ENCODE peak calls at places on chromosomes 7 and 10, in seven cellular contexts. T is K562, S is GM12891, A is SK-N-SH, U is H1, I is HepG2, V is GM12878. B is an unnamed sample.

GRCh38 chr7:7607010-7607409 is 33.5 kb upstream of the UMAD1 start:
- DNase-seq in T (no peak), S (no peak), A (no peak), U (no peak), I (no peak), V (no peak), B (no peak)

GRCh38 chr10:62893036-62893435 is 76.9 kb upstream of the EGR2 start:
- DNase-seq in T (no peak), S (no peak), A (no peak), U (no peak), I (no peak), V (no peak), B (no peak)

GRCh38 chr7:68321076-68321639 is 1277.1 kb upstream of the AUTS2 start:
- DNase-seq in T (no peak), S (no peak), A (peak; percentile 50), U (no peak), I (no peak), V (no peak), B (no peak)

GRCh38 chr7:148286150-148286549 is 304.4 kb upstream of the C7orf33 start:
- DNase-seq in T (no peak), S (no peak), A (peak; percentile 65), U (no peak), I (peak; percentile 44), V (no peak), B (no peak)

GRCh38 chr7:7641129-7641663 is 644 bp downstream of the UMAD1 start:
- DNase-seq in T (no peak), S (peak; percentile 16), A (peak; percentile 46), U (no peak), I (peak; percentile 20), V (no peak), B (peak; percentile 22)

GRCh38 chr7:14286036-14286435 is 296.6 kb upstream of the ETV1 start:
- DNase-seq in T (no peak), S (no peak), A (no peak), U (no peak), I (no peak), V (no peak), B (no peak)

GRCh38 chr10:12502526-12503274 is 153.4 kb downstream of the CAMK1D start:
- DNase-seq in T (no peak), S (no peak), A (no peak), U (peak; percentile 35), I (no peak), V (no peak), B (no peak)

GRCh38 chr10:127243490-127244272 is 47.3 kb upstream of the INSYN2A start:
- DNase-seq in T (no peak), S (no peak), A (peak; percentile 43), U (peak; percentile 83), I (peak; percentile 46), V (no peak), B (no peak)

GRCh38 chr7:88127637-88128290 is 92.1 kb downstream of the SRI start:
- DNase-seq in T (no peak), S (no peak), A (no peak), U (no peak), I (peak; percentile 72), V (no peak), B (no peak)

GRCh38 chr10:49387029-49387428 is 8.9 kb downstream of the DRGX start:
- DNase-seq in T (no peak), S (no peak), A (no peak), U (no peak), I (no peak), V (no peak), B (no peak)

GRCh38 chr10:127496045-127496444 is 53.1 kb upstream of the NPS start:
- DNase-seq in T (no peak), S (no peak), A (peak; percentile 29), U (no peak), I (no peak), V (no peak), B (no peak)

GRCh38 chr10:72088879-72089585 is 681 bp upstream of the SPOCK2 start:
- DNase-seq in T (no peak), S (no peak), A (no peak), U (peak; percentile 62), I (peak; percentile 42), V (no peak), B (no peak)

GRCh38 chr7:144812379-144813283 is 23.2 kb downstream of the TPK1 start:
- DNase-seq in T (no peak), S (no peak), A (no peak), U (no peak), I (no peak), V (no peak), B (no peak)

GRCh38 chr10:112678581-112678980 is 231.6 kb downstream of the VTI1A start:
- DNase-seq in T (no peak), S (no peak), A (no peak), U (no peak), I (peak; percentile 94), V (no peak), B (no peak)

GRCh38 chr7:132142006-132142405 is 434.3 kb downstream of the PLXNA4 start:
- DNase-seq in T (no peak), S (no peak), A (no peak), U (no peak), I (no peak), V (no peak), B (no peak)

GRCh38 chr7:132137681-132138080 is 438.6 kb downstream of the PLXNA4 start:
- DNase-seq in T (no peak), S (no peak), A (no peak), U (no peak), I (no peak), V (no peak), B (no peak)

GRCh38 chr7:132140341-132140740 is 435.9 kb downstream of the PLXNA4 start:
- DNase-seq in T (no peak), S (no peak), A (no peak), U (no peak), I (no peak), V (no peak), B (no peak)

GRCh38 chr7:132138817-132139216 is 437.5 kb downstream of the PLXNA4 start:
- DNase-seq in T (no peak), S (no peak), A (no peak), U (no peak), I (no peak), V (no peak), B (no peak)

GRCh38 chr7:132141109-132141508 is 435.2 kb downstream of the PLXNA4 start:
- DNase-seq in T (no peak), S (no peak), A (no peak), U (no peak), I (no peak), V (no peak), B (no peak)
- TF ChIP-seq TAF1 in T (no peak), S (no peak), A (no peak), U (no peak), I (no peak), V (no peak), B (no peak)

GRCh38 chr7:158616050-158616449 is 28.4 kb upstream of the PTPRN2 start:
- DNase-seq in T (no peak), S (no peak), A (no peak), U (peak; percentile 33), I (no peak), V (no peak), B (no peak)

GRCh38 chr7:158611541-158611940 is 23.9 kb upstream of the PTPRN2 start:
- DNase-seq in T (no peak), S (no peak), A (no peak), U (peak; percentile 19), I (no peak), V (no peak), B (no peak)

GRCh38 chr7:158614695-158615094 is 27.1 kb upstream of the PTPRN2 start:
- DNase-seq in T (no peak), S (no peak), A (no peak), U (no peak), I (no peak), V (no peak), B (no peak)

GRCh38 chr7:158612546-158612945 is 24.9 kb upstream of the PTPRN2 start:
- DNase-seq in T (no peak), S (no peak), A (no peak), U (peak; percentile 28), I (no peak), V (no peak), B (no peak)

GRCh38 chr7:158613481-158613880 is 25.9 kb upstream of the PTPRN2 start:
- DNase-seq in T (no peak), S (peak; percentile 39), A (no peak), U (no peak), I (no peak), V (peak; percentile 79), B (peak; percentile 28)
- TF ChIP-seq POLR2AphosphoS5 in T (no peak), S (no peak), A (no peak), U (no peak), I (no peak), V (no peak), B (no peak)

DNA sequence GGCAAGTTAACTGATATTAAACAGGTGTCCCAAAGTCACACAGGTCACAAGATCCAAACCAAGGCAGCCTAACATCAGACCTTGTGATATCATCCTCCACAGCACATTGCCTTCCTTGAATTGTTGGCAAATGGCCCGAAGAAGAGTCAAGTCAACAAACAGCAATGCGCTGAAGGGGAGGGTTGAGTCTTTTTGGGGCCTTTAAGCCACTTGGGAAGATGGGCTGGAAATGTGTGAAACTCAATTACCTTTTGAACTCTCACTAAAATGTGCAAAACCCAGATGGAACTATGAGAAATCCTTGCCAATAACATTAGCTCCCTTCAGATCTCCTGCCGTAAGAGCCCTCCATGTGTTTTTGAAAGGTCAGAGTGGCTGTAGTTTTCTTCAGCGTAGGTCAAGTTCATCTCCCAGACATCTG is 47.9 kb upstream of the STK17A start:
- DNase-seq in T (no peak), S (no peak), A (no peak), U (no peak), I (no peak), V (no peak), B (no peak)
- TF ChIP-seq TAF1 in T (no peak), S (no peak), A (no peak), U (no peak), I (no peak), V (no peak), B (no peak)

DNA sequence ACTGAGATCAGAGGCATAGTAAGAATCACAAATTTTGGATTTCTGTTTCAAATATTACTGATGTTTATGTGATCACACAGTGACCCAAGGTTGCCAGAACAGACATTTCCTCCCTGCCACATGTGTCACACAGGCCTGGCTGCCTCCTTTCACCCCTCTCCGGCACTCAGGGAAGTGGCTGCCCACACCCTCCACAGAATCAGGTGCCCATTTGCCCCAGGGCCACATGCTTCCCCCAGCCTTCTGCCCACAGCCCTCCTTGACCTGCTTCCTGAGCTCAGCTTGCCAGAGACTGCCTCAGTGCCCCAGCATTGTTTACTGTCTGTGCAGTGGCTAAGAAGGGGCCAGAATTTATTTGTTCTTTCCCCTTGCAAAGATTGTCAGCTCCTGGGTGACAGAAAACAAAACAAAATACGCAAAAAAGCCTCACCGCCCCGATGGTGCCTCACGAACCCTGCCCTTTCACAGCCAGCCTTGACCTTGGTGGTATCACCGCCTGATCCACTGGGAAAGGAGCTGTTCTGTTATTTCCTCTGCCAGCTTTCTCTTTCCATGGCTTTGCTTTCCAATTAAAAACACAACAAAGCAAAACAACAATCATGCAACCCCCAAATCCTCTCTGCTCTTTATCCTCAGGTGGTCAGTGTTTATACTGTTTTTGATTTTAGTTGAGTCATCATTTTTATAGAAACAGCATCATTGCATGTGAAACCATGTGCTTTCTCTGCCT is 52.8 kb downstream of the CHN2 start:
- DNase-seq in T (no peak), S (no peak), A (no peak), U (no peak), I (no peak), V (no peak), B (no peak)
- TF ChIP-seq POLR2AphosphoS5 in T (no peak), S (no peak), A (no peak), U (no peak), I (no peak), V (no peak), B (no peak)